ENCODE peak calls at places on chromosomes 13 and 19, in five cellular contexts. S, E, I, O and Q are unnamed samples.
A peak's percentile ranks its signal among the peaks of the same experiment; 100 is the strongest.

GRCh38 chr13:93098972-93099371 is 127.6 kb upstream of the GPC6 start:
- DNase-seq in S (no peak), E (no peak), O (no peak), I (peak; percentile 36), Q (peak; percentile 33)

GRCh38 chr19:30064776-30065494 is 122.9 kb downstream of the URI1 start:
- DNase-seq in E (no peak), I (no peak), S (peak; percentile 24), O (no peak), Q (no peak)

GRCh38 chr13:21106089-21106488 is 44.7 kb upstream of the LATS2 start:
- DNase-seq in E (no peak), I (no peak), S (no peak), O (peak; percentile 79), Q (no peak)

GRCh38 chr19:35459414-35460082 is 11.5 kb downstream of the FFAR2 start:
- DNase-seq in S (peak; percentile 55), O (no peak), E (no peak), I (peak; percentile 47), Q (no peak)

GRCh38 chr13:40946485-40946884 is 72.6 kb downstream of the ELF1 start:
- DNase-seq in E (no peak), O (no peak), I (no peak), S (no peak), Q (peak; percentile 60)

GRCh38 chr13:110023729-110024645 is 237.6 kb upstream of the IRS2 start:
- DNase-seq in E (peak; percentile 78), O (no peak), I (no peak), S (no peak), Q (no peak)

GRCh38 chr19:3284759-3285646 is 60.5 kb downstream of the CELF5 start:
- DNase-seq in O (peak; percentile 25), S (peak; percentile 77), E (no peak), I (peak; percentile 88), Q (peak; percentile 48)

GRCh38 chr13:22120646-22121045 is 449.8 kb downstream of the FGF9 start:
- DNase-seq in E (no peak), O (no peak), S (no peak), I (no peak), Q (no peak)

GRCh38 chr19:6536138-6536671 is 5.4 kb downstream of the TNFSF9 start:
- DNase-seq in I (peak; percentile 68), S (peak; percentile 92), E (peak; percentile 71), O (peak; percentile 36), Q (peak; percentile 72)

GRCh38 chr13:97535619-97536018 is 101.7 kb downstream of the RAP2A start:
- DNase-seq in S (no peak), O (peak; percentile 34), I (no peak), E (no peak), Q (no peak)

GRCh38 chr19:3983936-3984583 is 1.2 kb downstream of the EEF2 start:
- DNase-seq in E (peak; percentile 60), S (peak; percentile 86), I (no peak), O (peak; percentile 36), Q (peak; percentile 88)